ENCODE peak calls at places on chromosomes 3 and 15, in six cellular contexts. Y, J, I, W, M and S are unnamed samples.

GRCh38 chr15:40217166-40217785 is 21.6 kb upstream of the PAK6 start:
- DNase-seq in Y (no peak), J (no peak), I (peak), W (peak), M (peak), S (no peak)

GRCh38 chr15:55791576-55792400 is 48.8 kb upstream of the PRTG start:
- DNase-seq in Y (no peak), J (no peak), I (peak), W (no peak), M (no peak), S (no peak)

GRCh38 chr3:112685435-112685834 is 44.5 kb upstream of the CCDC80 start:
- DNase-seq in Y (no peak), J (no peak), I (no peak), W (no peak), M (no peak), S (no peak)

GRCh38 chr3:68866157-68866556 is 66.2 kb downstream of the TAFA4 start:
- DNase-seq in Y (no peak), J (no peak), I (no peak), W (no peak), M (no peak), S (no peak)

GRCh38 chr3:2166552-2166951 is 67.9 kb downstream of the CNTN4 start:
- DNase-seq in Y (no peak), J (no peak), I (peak), W (no peak), M (no peak), S (no peak)

GRCh38 chr15:77863491-77864105 is 213.9 kb downstream of the TBC1D2B start:
- DNase-seq in Y (no peak), J (no peak), I (no peak), W (no peak), M (no peak), S (peak)

GRCh38 chr3:172002512-172003078 is 36.8 kb upstream of the FNDC3B start:
- DNase-seq in Y (no peak), J (no peak), I (no peak), W (no peak), M (no peak), S (no peak)

GRCh38 chr3:160771811-160772459 is 15.9 kb downstream of the PPM1L start:
- DNase-seq in Y (no peak), J (no peak), I (no peak), W (no peak), M (no peak), S (no peak)

GRCh38 chr3:106728315-106728821 is 648.9 kb upstream of the CCDC54 start:
- DNase-seq in Y (no peak), J (peak), I (no peak), W (no peak), M (peak), S (no peak)

GRCh38 chr3:191627064-191627463 is 166.1 kb downstream of the PYDC2 start:
- DNase-seq in Y (no peak), J (no peak), I (no peak), W (no peak), M (no peak), S (no peak)

GRCh38 chr15:75597667-75598341 is 18.7 kb upstream of the PTPN9 start:
- DNase-seq in Y (no peak), J (no peak), I (peak), W (peak), M (no peak), S (no peak)

GRCh38 chr15:51726302-51727073 is 11.0 kb downstream of the LYSMD2 start:
- DNase-seq in Y (peak), J (peak), I (peak), W (no peak), M (peak), S (peak)

GRCh38 chr15:81358248-81358647 is 15.8 kb downstream of the TMC3 start:
- DNase-seq in Y (no peak), J (no peak), I (no peak), W (no peak), M (no peak), S (no peak)

GRCh38 chr3:157823050-157823449 is 283.2 kb downstream of the SHOX2 start:
- DNase-seq in Y (no peak), J (no peak), I (no peak), W (no peak), M (no peak), S (no peak)

GRCh38 chr15:64343841-64344240 is 12.1 kb downstream of the CSNK1G1 start:
- DNase-seq in Y (no peak), J (no peak), I (no peak), W (no peak), M (no peak), S (no peak)

GRCh38 chr3:157190242-157190876 is 30.4 kb upstream of the CCNL1 start:
- DNase-seq in Y (no peak), J (no peak), I (no peak), W (no peak), M (no peak), S (no peak)

GRCh38 chr3:4656059-4656458 is 162.9 kb downstream of the ITPR1 start:
- DNase-seq in Y (peak), J (peak), I (peak), W (peak), M (peak), S (no peak)

DNA sequence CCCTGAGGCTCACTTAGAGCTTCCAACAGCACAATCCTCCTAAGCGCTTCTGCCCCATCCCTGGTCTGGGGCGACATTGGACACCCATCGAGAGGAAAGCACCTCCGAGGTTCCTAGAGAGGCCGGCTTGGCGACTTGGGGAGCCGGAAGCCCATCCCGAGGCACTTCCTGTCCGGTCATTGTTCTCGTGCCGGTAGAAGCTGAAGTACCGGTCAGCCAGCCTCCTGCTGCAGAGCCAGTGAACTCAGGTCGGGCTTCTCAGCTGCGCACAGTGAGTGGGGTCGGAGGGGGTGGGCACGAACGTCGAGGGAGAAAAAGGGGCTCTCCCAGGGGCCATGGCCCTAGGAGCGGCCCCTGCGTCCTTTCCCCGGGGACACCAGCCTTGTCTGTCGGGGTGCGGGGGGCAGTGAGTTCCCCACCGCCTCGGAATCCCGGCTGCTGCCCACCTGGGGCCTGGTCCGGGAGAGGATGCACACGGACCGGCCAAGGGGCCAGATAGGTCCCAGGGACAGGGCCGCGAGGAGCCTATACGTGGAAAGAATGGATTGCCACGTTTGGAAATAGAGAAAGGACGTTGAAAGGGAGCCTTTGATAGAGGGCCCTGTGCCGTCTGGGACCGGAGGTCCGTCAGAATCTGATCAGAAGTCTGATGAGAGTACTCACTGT is at the start of gene ZNF35:
- DNase-seq in Y (peak), J (peak), I (peak), W (peak), M (peak), S (peak)
- TF ChIP-seq POLR2A in Y (no peak), J (peak), I (no peak), W (no peak), M (peak), S (no peak)

GRCh38 chr3:128188326-128188725 is 35.0 kb downstream of the EEFSEC start:
- DNase-seq in Y (no peak), J (no peak), I (no peak), W (no peak), M (no peak), S (no peak)

GRCh38 chr3:128187495-128187894 is 34.2 kb downstream of the EEFSEC start:
- DNase-seq in Y (no peak), J (no peak), I (no peak), W (no peak), M (no peak), S (no peak)

GRCh38 chr3:128190501-128190900 is 37.2 kb downstream of the EEFSEC start:
- DNase-seq in Y (no peak), J (no peak), I (no peak), W (no peak), M (no peak), S (no peak)

GRCh38 chr3:128185630-128186447 is 32.6 kb downstream of the EEFSEC start:
- DNase-seq in Y (no peak), J (no peak), I (no peak), W (no peak), M (no peak), S (no peak)

DNA sequence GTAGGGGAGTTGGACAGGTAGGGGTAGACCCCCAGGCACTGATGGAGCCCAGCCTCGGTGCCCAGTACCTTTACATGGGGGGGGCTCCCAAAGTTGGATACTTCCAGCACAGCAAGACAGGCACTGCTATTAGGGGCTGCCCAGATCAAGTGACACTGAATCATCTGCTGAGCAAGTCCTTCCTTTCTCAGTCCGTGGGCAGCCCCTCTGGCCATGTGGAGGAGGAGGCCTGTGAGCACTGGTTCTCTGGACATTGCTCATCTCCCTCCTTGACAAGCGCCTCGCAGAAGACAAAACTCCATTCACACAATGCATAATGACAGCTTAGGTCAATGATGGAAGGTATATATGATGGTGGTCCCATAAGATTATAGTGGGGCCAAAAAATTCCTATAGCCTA is 35.7 kb downstream of the EEFSEC start:
- DNase-seq in Y (no peak), J (no peak), I (no peak), W (no peak), M (no peak), S (no peak)
- TF ChIP-seq POLR2A in Y (no peak), J (no peak), I (no peak), W (no peak), M (no peak), S (no peak)

DNA sequence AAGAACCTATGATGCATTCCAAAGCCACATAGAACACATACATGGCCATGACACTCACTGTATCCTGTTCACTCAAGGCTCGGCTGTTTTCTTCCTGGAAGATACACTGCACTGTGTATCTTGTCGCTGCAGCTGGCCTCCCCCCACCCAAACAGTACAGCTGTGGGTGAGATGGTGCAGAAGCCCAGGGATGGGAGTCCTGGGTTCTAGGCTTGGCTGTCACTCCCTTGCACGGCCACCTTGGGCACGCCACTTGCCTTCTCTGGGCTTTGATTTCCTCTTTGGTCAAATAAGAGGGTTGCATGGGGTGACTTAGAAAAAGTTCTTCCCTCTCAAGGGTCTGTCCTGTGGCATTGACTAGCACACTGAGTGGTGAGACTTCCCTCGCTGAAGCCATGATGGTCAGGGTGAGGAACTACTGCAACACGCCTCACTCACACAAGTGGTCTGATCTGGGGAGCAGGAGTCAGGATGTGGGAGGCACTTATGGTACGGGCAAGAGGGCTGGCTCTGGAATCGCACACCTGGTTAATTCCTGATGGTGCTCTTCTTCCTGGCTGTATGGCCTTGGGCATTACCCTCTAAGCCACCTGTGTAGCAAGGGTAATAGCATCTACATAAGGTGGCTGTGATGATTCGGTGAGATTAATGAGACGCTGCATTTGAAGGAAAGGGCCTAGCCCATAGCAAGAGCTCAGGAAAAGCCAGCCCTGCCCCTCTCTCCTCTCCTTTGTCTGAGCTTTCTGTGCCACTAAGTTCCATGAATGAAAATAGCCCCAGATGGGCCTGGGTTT is 44.0 kb downstream of the ANP32A start:
- DNase-seq in Y (no peak), J (no peak), I (peak), W (no peak), M (no peak), S (no peak)
- TF ChIP-seq POLR2A in Y (no peak), J (no peak), I (no peak), W (no peak), M (no peak), S (no peak)

GRCh38 chr15:70932397-70932796 is 39.8 kb downstream of the LRRC49 start:
- DNase-seq in Y (no peak), J (no peak), I (no peak), W (no peak), M (no peak), S (no peak)
- TF ChIP-seq POLR2A in Y (no peak), J (no peak), I (no peak), W (no peak), M (no peak), S (no peak)

GRCh38 chr3:99768126-99768525 is 49.5 kb upstream of the CMSS1 start:
- DNase-seq in Y (no peak), J (no peak), I (no peak), W (no peak), M (no peak), S (no peak)
- TF ChIP-seq POLR2A in Y (no peak), J (no peak), I (no peak), W (no peak), M (no peak), S (no peak)

DNA sequence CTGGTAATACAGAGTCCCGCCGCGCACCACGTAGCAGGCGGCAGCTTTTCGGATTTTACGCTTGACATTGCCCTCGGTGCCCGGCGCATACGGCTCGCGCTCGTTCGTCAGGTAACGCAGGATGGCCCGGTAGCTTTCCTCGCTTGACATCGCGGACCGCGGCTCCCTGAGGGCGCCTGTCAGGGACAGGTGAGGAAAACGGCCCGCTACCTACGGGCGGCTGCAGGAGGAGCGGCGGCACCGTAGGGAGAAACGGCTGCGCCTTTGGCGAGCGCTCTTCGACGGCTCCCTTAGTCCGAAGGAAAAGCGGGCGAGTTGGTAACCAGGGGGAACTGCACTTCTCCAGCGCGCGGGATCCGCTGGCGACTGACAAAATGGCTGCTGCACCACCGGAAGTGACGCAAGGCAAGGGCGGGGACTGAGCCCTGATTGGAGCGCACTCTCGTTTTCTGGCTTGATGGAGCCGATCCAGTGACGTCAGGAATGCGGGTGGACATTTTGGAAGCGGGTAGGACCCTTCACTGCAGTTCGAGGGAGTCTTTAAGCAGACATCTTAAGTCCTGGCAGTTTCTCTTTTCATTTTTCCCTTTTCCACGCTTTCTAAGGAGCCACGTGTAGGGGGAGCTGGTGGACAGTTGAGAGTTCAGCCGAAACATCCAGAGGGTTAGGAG is at the start of gene ZBTB11:
- DNase-seq in Y (peak), J (peak), I (peak), W (peak), M (peak), S (peak)
- TF ChIP-seq POLR2A in Y (peak), J (peak), I (peak), W (peak), M (no peak), S (no peak)

GRCh38 chr3:133745108-133745507 is 1.1 kb upstream of the TF start:
- DNase-seq in Y (no peak), J (no peak), I (no peak), W (no peak), M (no peak), S (no peak)
- TF ChIP-seq POLR2A in Y (no peak), J (no peak), I (no peak), W (no peak), M (no peak), S (no peak)